ENCODE peak calls at places on chromosomes 6 and 20, in six cellular contexts. Y is thyroid gland; U is dorsolateral prefrontal cortex; Z is ACHN; I is T-helper 1 cell; K is activated naive CD4-positive, alpha-beta T cell. M is an unnamed sample.

GRCh38 chr6:157759028-157759427 is 64.0 kb upstream of the SNX9 start:
- DNase-seq in Y (peak; percentile 72), Z (peak; percentile 19), I (no peak), K (no peak), U (no peak), M (no peak)

GRCh38 chr6:11921017-11921438 is 91.1 kb upstream of the HIVEP1 start:
- DNase-seq in I (no peak), Y (no peak), U (no peak), Z (peak; percentile 74), K (no peak), M (no peak)

GRCh38 chr6:24391756-24392405 is 10.9 kb upstream of the MRS2 start:
- DNase-seq in K (no peak), I (no peak), Y (no peak), U (no peak), Z (no peak), M (no peak)

GRCh38 chr6:54847799-54848597 is 1.4 kb downstream of the FAM83B start:
- DNase-seq in U (no peak), K (no peak), I (no peak), Z (no peak), Y (no peak), M (no peak)

GRCh38 chr6:33974030-33974429 is 170.2 kb upstream of the MLN start:
- DNase-seq in K (no peak), U (no peak), Z (no peak), I (no peak), Y (no peak), M (no peak)

GRCh38 chr6:127420558-127420957 is 38.6 kb downstream of the KIAA0408 start:
- DNase-seq in Z (peak; percentile 88), Y (peak; percentile 48), U (peak; percentile 79), K (peak; percentile 16), I (peak; percentile 25), M (peak; percentile 25)

GRCh38 chr6:149266659-149267058 is 50.9 kb upstream of the TAB2 start:
- DNase-seq in U (no peak), I (no peak), K (no peak), Z (no peak), Y (no peak), M (no peak)

GRCh38 chr6:41551086-41551702 is 5.0 kb downstream of the FOXP4 start:
- DNase-seq in I (no peak), Z (no peak), K (no peak), Y (no peak), U (no peak), M (no peak)

GRCh38 chr20:11271920-11272594 is 598.3 kb upstream of the JAG1 start:
- DNase-seq in Z (no peak), U (no peak), Y (no peak), K (no peak), I (no peak), M (no peak)

GRCh38 chr20:36317675-36318074 is 11.5 kb downstream of the DLGAP4 start:
- DNase-seq in K (no peak), Y (no peak), I (no peak), U (no peak), Z (no peak), M (no peak)

GRCh38 chr6:160273196-160273595 is 14.6 kb upstream of the SLC22A2 start:
- DNase-seq in I (no peak), Z (no peak), Y (no peak), U (no peak), K (no peak), M (no peak)

GRCh38 chr6:130843575-130844320 is 16.5 kb downstream of the SMLR1 start:
- DNase-seq in I (no peak), K (no peak), Y (no peak), Z (peak; percentile 22), U (no peak), M (no peak)

GRCh38 chr20:52200870-52201269 is 9.3 kb upstream of the ZFP64 start:
- DNase-seq in U (no peak), Z (no peak), I (no peak), K (no peak), Y (no peak), M (no peak)

GRCh38 chr20:3686867-3687321 is 5.1 kb upstream of the ADAM33 start:
- DNase-seq in U (peak; percentile 64), I (no peak), Z (peak; percentile 58), K (no peak), Y (peak; percentile 94), M (no peak)

GRCh38 chr20:64033981-64034493 is 1.9 kb upstream of the C20orf204 start:
- DNase-seq in K (no peak), Z (no peak), I (no peak), U (no peak), Y (no peak), M (no peak)

GRCh38 chr6:11653028-11653583 is 115.6 kb downstream of the TMEM170B start:
- DNase-seq in U (no peak), Y (no peak), Z (peak; percentile 40), I (no peak), K (peak; percentile 25), M (no peak)

GRCh38 chr20:44115762-44116644 is 71.0 kb downstream of the JPH2 start:
- DNase-seq in Z (no peak), U (no peak), Y (no peak), K (no peak), I (no peak), M (no peak)

GRCh38 chr6:22442826-22443225 is 126.5 kb upstream of the HDGFL1 start:
- DNase-seq in K (no peak), Z (no peak), Y (no peak), I (no peak), U (no peak), M (no peak)

GRCh38 chr6:22627644-22628043 is 58.3 kb downstream of the HDGFL1 start:
- DNase-seq in Z (no peak), U (no peak), I (no peak), K (no peak), Y (no peak), M (no peak)

GRCh38 chr6:166097914-166098522 is 69.6 kb downstream of the TBXT start:
- DNase-seq in Z (peak; percentile 62), K (no peak), I (no peak), Y (peak; percentile 80), U (peak; percentile 83), M (no peak)

GRCh38 chr20:58630063-58630462 is 21.0 kb upstream of the STX16 start:
- DNase-seq in Y (no peak), I (no peak), K (no peak), Z (peak; percentile 16), U (no peak), M (no peak)

GRCh38 chr6:159826004-159826403 is 25.9 kb downstream of the PNLDC1 start:
- DNase-seq in K (no peak), Y (no peak), I (no peak), Z (no peak), U (no peak), M (no peak)

GRCh38 chr6:34462561-34462971 is 3.3 kb upstream of the PACSIN1 start:
- DNase-seq in K (no peak), Z (peak; percentile 28), I (no peak), Y (peak; percentile 64), U (no peak), M (no peak)

GRCh38 chr6:79538481-79538971 is 1.3 kb upstream of the LCA5 start:
- DNase-seq in K (no peak), Y (no peak), U (no peak), Z (peak; percentile 23), I (no peak), M (no peak)

GRCh38 chr20:35635652-35636051 is 20.0 kb downstream of the SPAG4 start:
- DNase-seq in K (no peak), U (no peak), Y (no peak), I (no peak), Z (no peak), M (no peak)

GRCh38 chr6:45445749-45446454 is 68.2 kb upstream of the SUPT3H start:
- DNase-seq in Y (peak; percentile 70), K (no peak), I (no peak), U (no peak), Z (peak; percentile 97), M (peak; percentile 98)

GRCh38 chr6:103167345-103167744 is 1692.4 kb downstream of the HACE1 start:
- DNase-seq in Y (no peak), Z (no peak), K (no peak), I (no peak), U (no peak), M (no peak)

GRCh38 chr6:151992091-151992490 is 184.6 kb downstream of the ESR1 start:
- DNase-seq in Z (no peak), K (no peak), Y (no peak), U (no peak), I (no peak), M (no peak)